ENCODE peak calls at places on chromosome 6, in nine cellular contexts. Z is A549, S is endothelial cell of umbilical vein, P is lower lobe of right lung, I is astrocyte of the cerebellum, B is transverse colon, A is esophagus squamous epithelium, O is gastrocnemius medialis, T is GM06990. L is an unnamed sample.

GRCh38 chr6:72631480-72631879 is 9.6 kb downstream of the KCNQ5 start:
- DNase-seq in Z (no peak), S (no peak), P (no peak), I (no peak), B (no peak), A (no peak), O (no peak), T (no peak), L (no peak)

GRCh38 chr6:93679836-93680235 is 260.5 kb upstream of the EPHA7 start:
- DNase-seq in Z (no peak), S (peak), P (no peak), I (no peak), B (no peak), A (no peak), O (no peak), T (no peak), L (no peak)

GRCh38 chr6:155147958-155148663 is 115.7 kb upstream of the CLDN20 start:
- DNase-seq in Z (no peak), S (no peak), P (no peak), I (no peak), B (no peak), A (no peak), O (no peak), T (no peak), L (no peak)

GRCh38 chr6:63487123-63487813 is 85.0 kb upstream of the LOC128125822 start:
- DNase-seq in Z (peak), S (no peak), P (no peak), I (no peak), B (peak), A (no peak), O (no peak), T (no peak), L (no peak)

GRCh38 chr6:105740946-105741605 is 338.2 kb upstream of the PREP start:
- DNase-seq in Z (no peak), S (no peak), P (no peak), I (no peak), B (no peak), A (no peak), O (no peak), T (no peak), L (no peak)

GRCh38 chr6:62640749-62641148 is 354.7 kb upstream of the KHDRBS2 start:
- DNase-seq in Z (no peak), S (no peak), P (no peak), I (no peak), B (no peak), A (no peak), O (no peak), T (no peak), L (no peak)

GRCh38 chr6:159982726-159983506 is 14.0 kb downstream of the IGF2R start:
- DNase-seq in Z (no peak), S (peak), P (no peak), I (no peak), B (no peak), A (no peak), O (no peak), T (no peak), L (no peak)

GRCh38 chr6:42417641-42418112 is 34.0 kb downstream of the TRERF1 start:
- DNase-seq in Z (no peak), S (no peak), P (no peak), I (peak), B (no peak), A (no peak), O (no peak), T (no peak), L (no peak)

GRCh38 chr6:114581293-114581692 is 238.5 kb upstream of the HS3ST5 start:
- DNase-seq in Z (no peak), S (no peak), P (no peak), I (no peak), B (no peak), A (no peak), O (no peak), T (no peak), L (no peak)

GRCh38 chr6:105733556-105734162 is 330.8 kb upstream of the PREP start:
- DNase-seq in Z (peak), S (peak), P (no peak), I (peak), B (no peak), A (no peak), O (no peak), T (no peak), L (no peak)

GRCh38 chr6:21856844-21857243 is 263.3 kb downstream of the SOX4 start:
- DNase-seq in Z (no peak), S (no peak), P (no peak), I (no peak), B (no peak), A (no peak), O (no peak), T (no peak), L (no peak)

GRCh38 chr6:113047148-113047547 is 700.0 kb downstream of the RFPL4B start:
- DNase-seq in Z (peak), S (no peak), P (no peak), I (peak), B (no peak), A (no peak), O (no peak), T (no peak), L (no peak)

GRCh38 chr6:105797313-105797970 is 288.7 kb upstream of the PRDM1 start:
- DNase-seq in Z (no peak), S (no peak), P (no peak), I (no peak), B (no peak), A (no peak), O (no peak), T (no peak), L (no peak)

GRCh38 chr6:137415127-137415833 is 78.9 kb downstream of the OLIG3 start:
- DNase-seq in Z (peak), S (peak), P (peak), I (peak), B (peak), A (no peak), O (peak), T (peak), L (peak)

GRCh38 chr6:11785449-11785951 is 6.9 kb upstream of the ADTRP start:
- DNase-seq in Z (no peak), S (no peak), P (no peak), I (no peak), B (no peak), A (no peak), O (no peak), T (peak), L (peak)

GRCh38 chr6:158381214-158381613 is 68.9 kb downstream of the TULP4 start:
- DNase-seq in Z (no peak), S (no peak), P (no peak), I (no peak), B (no peak), A (no peak), O (no peak), T (no peak), L (no peak)

GRCh38 chr6:6875818-6876470 is 231.8 kb upstream of the RREB1 start:
- DNase-seq in Z (peak), S (no peak), P (no peak), I (no peak), B (no peak), A (no peak), O (no peak), T (no peak), L (no peak)

GRCh38 chr6:163249651-163250101 is 164.8 kb upstream of the QKI start:
- DNase-seq in Z (no peak), S (no peak), P (peak), I (peak), B (no peak), A (no peak), O (no peak), T (no peak), L (no peak)

GRCh38 chr6:47345761-47346160 is 36.1 kb upstream of the TNFRSF21 start:
- DNase-seq in Z (no peak), S (no peak), P (no peak), I (no peak), B (no peak), A (no peak), O (no peak), T (no peak), L (no peak)

GRCh38 chr6:129567374-129567773 is 142.6 kb downstream of the ARHGAP18 start:
- DNase-seq in Z (peak), S (no peak), P (no peak), I (no peak), B (no peak), A (no peak), O (no peak), T (no peak), L (peak)

GRCh38 chr6:153852481-153852880 is 186.6 kb upstream of the OPRM1 start:
- DNase-seq in Z (no peak), S (no peak), P (no peak), I (no peak), B (no peak), A (no peak), O (no peak), T (no peak), L (no peak)

GRCh38 chr6:47163536-47163935 is 121.4 kb upstream of the ADGRF1 start:
- DNase-seq in Z (no peak), S (no peak), P (no peak), I (no peak), B (no peak), A (no peak), O (no peak), T (peak), L (no peak)

GRCh38 chr6:22544469-22544868 is 24.9 kb upstream of the HDGFL1 start:
- DNase-seq in Z (no peak), S (no peak), P (no peak), I (no peak), B (no peak), A (no peak), O (no peak), T (no peak), L (no peak)

GRCh38 chr6:57127763-57128162 is 37.8 kb downstream of the ZNF451 start:
- DNase-seq in Z (peak), S (no peak), P (no peak), I (no peak), B (no peak), A (no peak), O (no peak), T (no peak), L (no peak)

GRCh38 chr6:131917318-131917717 is 33.9 kb downstream of the CCN2 start:
- DNase-seq in Z (no peak), S (no peak), P (no peak), I (peak), B (no peak), A (no peak), O (no peak), T (no peak), L (no peak)

GRCh38 chr6:33392168-33392947 is 735 bp downstream of the KIFC1 start:
- DNase-seq in Z (no peak), S (peak), P (no peak), I (no peak), B (no peak), A (no peak), O (no peak), T (no peak), L (peak)

GRCh38 chr6:138203315-138203714 is 15.0 kb downstream of the PBOV1 start:
- DNase-seq in Z (no peak), S (no peak), P (no peak), I (no peak), B (no peak), A (no peak), O (no peak), T (no peak), L (no peak)

GRCh38 chr6:114267897-114268296 is 74.9 kb downstream of the HS3ST5 start:
- DNase-seq in Z (no peak), S (no peak), P (no peak), I (no peak), B (no peak), A (no peak), O (no peak), T (no peak), L (no peak)

GRCh38 chr6:355373-355772 is 36.2 kb upstream of the IRF4 start:
- DNase-seq in Z (no peak), S (no peak), P (no peak), I (no peak), B (no peak), A (no peak), O (no peak), T (no peak), L (no peak)

GRCh38 chr6:113616875-113617274 is 240.3 kb upstream of the MARCKS start:
- DNase-seq in Z (no peak), S (no peak), P (no peak), I (no peak), B (no peak), A (no peak), O (no peak), T (no peak), L (no peak)

GRCh38 chr6:125784365-125784764 is 6.4 kb upstream of the NCOA7 start:
- DNase-seq in Z (no peak), S (no peak), P (no peak), I (no peak), B (no peak), A (no peak), O (no peak), T (no peak), L (no peak)

GRCh38 chr6:125780540-125781306 is 10.0 kb upstream of the NCOA7 start:
- DNase-seq in Z (peak), S (peak), P (peak), I (peak), B (peak), A (no peak), O (peak), T (peak), L (peak)

GRCh38 chr6:125779924-125780539 is 10.7 kb upstream of the NCOA7 start:
- DNase-seq in Z (peak), S (peak), P (peak), I (peak), B (peak), A (peak), O (peak), T (peak), L (peak)

DNA sequence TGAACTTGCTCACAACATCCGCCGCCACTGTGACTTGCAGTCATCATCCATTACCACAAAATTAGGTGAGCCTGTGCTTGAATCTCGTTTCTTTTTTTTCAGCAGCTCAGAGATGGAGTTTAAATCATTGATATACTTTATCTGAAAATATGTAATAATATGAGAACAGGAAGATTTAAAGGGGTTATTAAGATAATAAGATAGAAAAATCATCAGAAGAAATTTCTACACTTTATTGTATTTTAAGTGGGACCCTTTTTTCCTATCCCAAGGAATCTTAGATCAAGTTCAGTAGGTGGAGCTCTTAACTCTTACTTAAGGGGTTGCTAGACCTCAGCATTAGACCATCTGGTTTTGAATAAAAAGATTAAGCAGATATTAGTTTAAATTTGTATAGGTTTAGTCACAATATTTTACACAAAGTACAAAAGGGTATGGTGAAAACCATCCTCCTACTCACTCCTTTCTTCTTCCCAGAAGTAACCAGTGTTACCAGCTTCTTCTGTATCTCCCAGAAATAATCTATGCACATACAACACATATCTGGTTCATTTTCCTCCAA is 9.4 kb upstream of the NCOA7 start:
- DNase-seq in Z (peak), S (no peak), P (no peak), I (no peak), B (peak), A (no peak), O (peak), T (no peak), L (peak)
- TF ChIP-seq CTCF in Z (peak), S (no peak), P (no peak), I (peak), B (no peak), A (no peak), O (no peak), T (no peak), L (no peak)

DNA sequence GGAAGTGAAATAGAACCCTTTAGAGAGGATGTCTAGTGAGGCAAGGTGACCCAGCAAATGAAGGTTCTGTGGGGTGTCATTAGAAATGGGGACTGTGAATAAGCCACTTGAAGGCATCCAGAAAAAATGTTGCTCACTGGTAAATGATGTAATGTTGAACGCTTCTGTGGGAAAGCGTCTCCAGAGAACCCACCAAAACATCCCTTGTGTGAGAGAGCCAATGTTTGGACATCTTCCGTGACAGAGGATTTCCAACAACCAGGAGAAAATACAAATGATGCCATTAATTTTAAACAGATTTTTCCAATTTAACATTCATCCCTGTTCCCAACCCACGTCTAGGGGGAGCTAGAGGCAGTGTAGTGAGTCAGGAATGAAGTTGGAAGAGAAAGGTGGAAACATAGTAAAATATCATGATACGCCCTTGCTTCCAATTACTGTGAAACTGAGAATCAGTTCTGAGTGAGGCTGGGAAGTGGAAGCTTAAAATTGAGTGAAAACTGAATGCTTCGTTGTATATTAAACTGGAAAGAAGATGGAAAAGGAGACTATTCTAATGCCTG is 584.2 kb downstream of the CD109 start:
- DNase-seq in Z (peak), S (no peak), P (no peak), I (no peak), B (no peak), A (no peak), O (no peak), T (no peak), L (no peak)
- TF ChIP-seq CTCF in Z (peak), S (peak), P (peak), I (no peak), B (no peak), A (no peak), O (no peak), T (no peak), L (no peak)

GRCh38 chr6:107079429-107079828 is 35.9 kb downstream of the BEND3 start:
- DNase-seq in Z (no peak), S (no peak), P (no peak), I (no peak), B (no peak), A (no peak), O (no peak), T (no peak), L (no peak)
- TF ChIP-seq CTCF in Z (no peak), S (no peak), P (no peak), I (no peak), B (no peak), A (no peak), O (no peak), T (no peak), L (no peak)

GRCh38 chr6:56037587-56037986 is 162.2 kb upstream of the BMP5 start:
- DNase-seq in Z (no peak), S (no peak), P (no peak), I (no peak), B (no peak), A (no peak), O (no peak), T (no peak), L (no peak)
- TF ChIP-seq CTCF in Z (no peak), S (no peak), P (no peak), I (no peak), B (no peak), A (no peak), O (no peak), T (no peak), L (no peak)

L was measured in GM13976.